ENCODE peak calls at places on chromosomes 16 and 17, in ten cellular contexts. Y is cardiac muscle cell, H is tibial artery, J is thoracic aorta, C is SK-N-SH, K is BE2C, F is pancreas, N is lower leg skin, G is body of pancreas, Z is NB4. U is an unnamed sample.

GRCh38 chr17:62964506-62964905 is 1.5 kb upstream of the TANC2 start:
- DNase-seq in N (no peak), Z (no peak), Y (no peak), C (no peak), K (no peak), F (no peak), J (no peak), H (no peak), G (no peak), U (no peak)

GRCh38 chr16:30637952-30638351 is 12.8 kb upstream of the PRR14 start:
- DNase-seq in H (no peak), Z (peak; percentile 76), K (peak; percentile 43), N (no peak), C (peak; percentile 45), F (no peak), J (no peak), G (no peak), Y (no peak), U (no peak)

GRCh38 chr16:13453325-13453724 is 466.6 kb upstream of the ERCC4 start:
- DNase-seq in F (peak; percentile 40), J (no peak), Z (no peak), C (no peak), Y (peak; percentile 11), G (peak; percentile 28), N (no peak), H (no peak), K (peak; percentile 6), U (no peak)

GRCh38 chr16:12896562-12896961 is 4.8 kb upstream of the SHISA9 start:
- DNase-seq in Z (peak; percentile 53), F (no peak), Y (peak; percentile 67), C (peak; percentile 27), H (no peak), K (no peak), N (no peak), G (peak; percentile 21), J (no peak), U (no peak)

GRCh38 chr17:68733241-68734176 is 132.3 kb upstream of the FAM20A start:
- DNase-seq in G (peak; percentile 52), Z (no peak), F (peak; percentile 4), H (peak; percentile 56), N (no peak), C (no peak), K (peak; percentile 13), Y (peak; percentile 89), J (no peak), U (no peak)

GRCh38 chr16:676565-677297 is 1.3 kb downstream of the RHBDL1 start:
- DNase-seq in G (no peak), J (no peak), H (no peak), F (no peak), Z (no peak), K (no peak), Y (no peak), N (peak; percentile 93), C (no peak), U (peak; percentile 76)

GRCh38 chr16:49588061-49588460 is 214.5 kb downstream of the C16orf78 start:
- DNase-seq in G (no peak), N (peak; percentile 54), C (no peak), Z (no peak), F (no peak), K (no peak), J (no peak), Y (no peak), H (peak; percentile 14), U (no peak)

GRCh38 chr17:29078183-29079045 is 35.5 kb downstream of the PIPOX start:
- DNase-seq in G (no peak), N (no peak), H (no peak), J (no peak), Y (no peak), F (no peak), K (no peak), Z (no peak), C (no peak), U (no peak)

GRCh38 chr17:68085751-68086445 is 50.4 kb downstream of the KPNA2 start:
- DNase-seq in Y (no peak), J (no peak), G (no peak), F (no peak), H (no peak), Z (peak; percentile 86), K (no peak), C (no peak), N (peak; percentile 74), U (no peak)

GRCh38 chr17:17913695-17914332 is 58.4 kb downstream of the TOM1L2 start:
- DNase-seq in H (peak; percentile 64), G (peak; percentile 49), Y (no peak), N (peak; percentile 93), J (peak; percentile 14), Z (peak; percentile 79), C (peak; percentile 74), F (peak; percentile 24), K (peak; percentile 83), U (peak; percentile 72)

GRCh38 chr17:33334703-33335102 is 41.6 kb upstream of the ASIC2 start:
- DNase-seq in J (no peak), F (no peak), Z (no peak), K (no peak), Y (no peak), N (no peak), G (no peak), H (no peak), C (no peak), U (no peak)
- H3K4me3 ChIP-seq in J (no peak overlapping the region), F (no peak overlapping the region), Z (no peak overlapping the region), K (no peak overlapping the region), Y (no peak overlapping the region), N (no peak overlapping the region), G (no peak overlapping the region), H (no peak overlapping the region), C (no peak overlapping the region), U (no peak overlapping the region)

GRCh38 chr17:81903896-81904599 is 2.0 kb downstream of the NPB start:
- DNase-seq in K (no peak), Z (no peak), C (no peak), N (no peak), G (no peak), H (no peak), J (no peak), F (no peak), Y (no peak), U (no peak)

GRCh38 chr17:81903415-81903831 is 1.4 kb downstream of the NPB start:
- DNase-seq in Y (no peak), H (no peak), N (no peak), Z (no peak), C (no peak), J (no peak), K (no peak), G (no peak), F (no peak), U (no peak)

GRCh38 chr17:81902023-81902652 is at the start of gene NPB:
- DNase-seq in N (no peak), J (no peak), G (peak; percentile 58), H (no peak), Y (peak; percentile 72), C (peak; percentile 92), F (no peak), K (peak; percentile 70), Z (no peak), U (no peak)

GRCh38 chr17:81901167-81902022 is 643 bp upstream of the NPB start:
- DNase-seq in Z (no peak), N (no peak), Y (no peak), G (no peak), H (no peak), J (no peak), K (no peak), F (no peak), C (no peak), U (no peak)

DNA sequence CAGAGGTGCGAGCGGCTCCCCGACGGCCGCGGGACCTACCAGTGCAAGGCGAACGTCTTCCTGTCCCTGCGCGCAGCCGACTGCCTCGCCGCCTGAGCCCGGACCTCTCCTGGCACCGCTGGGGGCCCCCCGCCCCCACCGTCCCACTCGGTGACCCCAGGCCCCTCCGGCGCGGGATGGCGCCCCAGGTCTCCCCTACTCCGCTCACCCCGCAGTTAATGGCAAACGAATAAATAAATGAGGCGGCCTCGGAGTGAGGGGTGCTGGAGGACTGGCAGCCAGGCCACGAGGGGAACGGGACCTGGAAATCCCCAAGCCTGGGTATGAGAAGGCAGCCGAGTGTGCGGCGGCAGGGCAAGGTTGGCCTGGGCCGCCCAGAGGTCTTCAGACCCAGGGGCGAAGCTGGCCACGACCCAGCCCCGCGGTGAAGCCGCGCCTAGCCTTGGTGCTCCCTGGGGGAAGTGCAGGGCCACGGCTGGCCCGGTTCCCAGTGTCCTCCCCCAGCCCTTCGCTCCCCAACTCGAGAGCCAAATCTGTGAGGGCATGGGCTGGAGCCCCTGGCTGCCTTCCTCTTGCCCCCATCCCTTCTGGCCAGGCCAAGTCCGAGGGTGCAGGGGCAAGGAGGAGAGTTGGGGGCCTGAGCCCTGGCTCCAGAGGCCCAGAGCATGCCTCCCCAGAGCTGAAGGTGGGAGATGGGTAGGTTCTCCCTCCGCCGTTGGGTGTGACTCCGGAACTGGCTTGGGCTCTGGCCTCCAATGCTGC is 796 bp downstream of the NPB start:
- DNase-seq in G (no peak), Z (no peak), K (no peak), J (no peak), C (peak; percentile 51), F (no peak), N (no peak), Y (no peak), H (no peak), U (no peak)
- H3K4me3 ChIP-seq in G (no peak overlapping the region), Z (no peak overlapping the region), K (no peak overlapping the region), J (peak overlapping the region; percentile 68), C (no peak overlapping the region), F (no peak overlapping the region), N (no peak overlapping the region), Y (no peak overlapping the region), H (peak overlapping the region; percentile 54), U (no peak overlapping the region)

DNA sequence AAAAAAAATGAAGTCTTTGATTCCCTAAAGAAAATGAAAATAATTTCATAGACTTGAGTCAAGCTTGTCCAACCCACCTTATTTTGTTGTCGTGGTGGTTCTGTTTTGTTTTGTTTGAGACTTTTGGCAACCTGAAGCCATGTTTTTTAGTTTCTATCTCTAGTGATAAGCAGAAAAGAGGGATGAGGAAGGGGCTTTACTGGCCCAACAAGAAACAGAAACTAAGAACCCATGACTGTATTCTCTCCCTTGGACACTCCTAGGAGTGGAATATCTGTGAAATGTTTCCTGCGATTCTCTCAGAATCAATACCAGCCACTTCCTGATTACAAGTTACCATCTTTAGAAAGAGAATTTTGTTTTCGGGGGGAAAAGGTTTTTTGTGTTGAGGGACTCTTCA is 207.5 kb downstream of the PRKCA start:
- DNase-seq in G (no peak), C (no peak), K (no peak), N (no peak), H (no peak), Z (no peak), F (no peak), Y (no peak), J (no peak), U (no peak)
- H3K4me3 ChIP-seq in G (no peak overlapping the region), C (no peak overlapping the region), K (no peak overlapping the region), N (no peak overlapping the region), H (no peak overlapping the region), Z (no peak overlapping the region), F (no peak overlapping the region), Y (no peak overlapping the region), J (no peak overlapping the region), U (no peak overlapping the region)

GRCh38 chr17:7218166-7218565 is 1.5 kb downstream of the DLG4 start:
- DNase-seq in N (no peak), Y (peak; percentile 64), F (no peak), H (no peak), K (no peak), G (no peak), J (no peak), Z (peak; percentile 20), C (no peak), U (no peak)
- H3K4me3 ChIP-seq in N (no peak overlapping the region), Y (peak overlapping the region; percentile 61), F (no peak overlapping the region), H (peak overlapping the region; percentile 49), K (no peak overlapping the region), G (no peak overlapping the region), J (peak overlapping the region; percentile 77), Z (no peak overlapping the region), C (peak overlapping the region; percentile 57), U (no peak overlapping the region)

U was measured in lung.